ENCODE peak calls at places on chromosomes 11 and 22, in nine cellular contexts. One of them, this sample, is unnamed. For H3K4me1, the result is how much of the 10 kb centered on the place peaks cover.

GRCh38 chr11:114250993-114251796 is 45.0 kb upstream of the NNMT start:
- DNase-seq in prostate gland: no peak
- DNase-seq in IMR-90: no peak
- DNase-seq in thoracic aorta: no peak
- DNase-seq in transverse colon: no peak
- DNase-seq in upper lobe of left lung: no peak
- DNase-seq in effector memory CD4-positive, alpha-beta T cell: no peak
- DNase-seq in mammary epithelial cell: no peak
- DNase-seq in ovary: peak
- DNase-seq in this sample: peak

GRCh38 chr11:1059759-1060158 is 14.9 kb upstream of the MUC2 start:
- DNase-seq in prostate gland: no peak
- DNase-seq in IMR-90: no peak
- DNase-seq in thoracic aorta: no peak
- DNase-seq in transverse colon: no peak
- DNase-seq in upper lobe of left lung: peak
- DNase-seq in effector memory CD4-positive, alpha-beta T cell: no peak
- DNase-seq in mammary epithelial cell: no peak
- DNase-seq in ovary: peak
- DNase-seq in this sample: peak

GRCh38 chr22:34986461-34986977 is 79.4 kb upstream of the ISX start:
- DNase-seq in prostate gland: no peak
- DNase-seq in IMR-90: no peak
- DNase-seq in thoracic aorta: no peak
- DNase-seq in transverse colon: no peak
- DNase-seq in upper lobe of left lung: no peak
- DNase-seq in effector memory CD4-positive, alpha-beta T cell: no peak
- DNase-seq in mammary epithelial cell: no peak
- DNase-seq in ovary: no peak
- DNase-seq in this sample: no peak

GRCh38 chr11:128929468-128929867 is 13.2 kb downstream of the TP53AIP1 start:
- DNase-seq in prostate gland: no peak
- DNase-seq in IMR-90: peak
- DNase-seq in thoracic aorta: no peak
- DNase-seq in transverse colon: no peak
- DNase-seq in upper lobe of left lung: no peak
- DNase-seq in effector memory CD4-positive, alpha-beta T cell: no peak
- DNase-seq in mammary epithelial cell: no peak
- DNase-seq in ovary: no peak
- DNase-seq in this sample: no peak

GRCh38 chr11:45400594-45400993 is 114.5 kb upstream of the SYT13 start:
- DNase-seq in prostate gland: no peak
- DNase-seq in IMR-90: peak
- DNase-seq in thoracic aorta: no peak
- DNase-seq in transverse colon: no peak
- DNase-seq in upper lobe of left lung: no peak
- DNase-seq in effector memory CD4-positive, alpha-beta T cell: no peak
- DNase-seq in mammary epithelial cell: no peak
- DNase-seq in ovary: no peak
- DNase-seq in this sample: no peak

GRCh38 chr11:124758355-124759267 is 3.5 kb downstream of the ESAM start:
- DNase-seq in prostate gland: peak
- DNase-seq in IMR-90: peak
- DNase-seq in thoracic aorta: no peak
- DNase-seq in transverse colon: peak
- DNase-seq in upper lobe of left lung: peak
- DNase-seq in effector memory CD4-positive, alpha-beta T cell: peak
- DNase-seq in mammary epithelial cell: peak
- DNase-seq in ovary: peak
- DNase-seq in this sample: peak

GRCh38 chr22:28072066-28072465 is 153.0 kb upstream of the PITPNB start:
- DNase-seq in prostate gland: no peak
- DNase-seq in IMR-90: peak
- DNase-seq in thoracic aorta: no peak
- DNase-seq in transverse colon: no peak
- DNase-seq in upper lobe of left lung: no peak
- DNase-seq in effector memory CD4-positive, alpha-beta T cell: no peak
- DNase-seq in mammary epithelial cell: peak
- DNase-seq in ovary: no peak
- DNase-seq in this sample: no peak

GRCh38 chr11:129815596-129816461 is at the start of gene TMEM45B:
- DNase-seq in prostate gland: no peak
- DNase-seq in IMR-90: no peak
- DNase-seq in thoracic aorta: no peak
- DNase-seq in transverse colon: peak
- DNase-seq in upper lobe of left lung: peak
- DNase-seq in effector memory CD4-positive, alpha-beta T cell: no peak
- DNase-seq in mammary epithelial cell: no peak
- DNase-seq in ovary: no peak
- DNase-seq in this sample: peak

GRCh38 chr22:37560682-37561208 is 465 bp downstream of the CDC42EP1 start:
- DNase-seq in prostate gland: no peak
- DNase-seq in IMR-90: peak
- DNase-seq in thoracic aorta: no peak
- DNase-seq in transverse colon: peak
- DNase-seq in upper lobe of left lung: peak
- DNase-seq in effector memory CD4-positive, alpha-beta T cell: no peak
- DNase-seq in mammary epithelial cell: no peak
- DNase-seq in ovary: peak
- DNase-seq in this sample: peak

GRCh38 chr22:31680764-31681624 is 19.0 kb upstream of the PISD start:
- DNase-seq in prostate gland: peak
- DNase-seq in IMR-90: peak
- DNase-seq in thoracic aorta: no peak
- DNase-seq in transverse colon: peak
- DNase-seq in upper lobe of left lung: no peak
- DNase-seq in effector memory CD4-positive, alpha-beta T cell: no peak
- DNase-seq in mammary epithelial cell: peak
- DNase-seq in ovary: no peak
- DNase-seq in this sample: no peak

GRCh38 chr11:118528511-118528910 is 1.2 kb downstream of the TTC36 start:
- DNase-seq in prostate gland: no peak
- DNase-seq in IMR-90: no peak
- DNase-seq in thoracic aorta: no peak
- DNase-seq in transverse colon: no peak
- DNase-seq in upper lobe of left lung: no peak
- DNase-seq in effector memory CD4-positive, alpha-beta T cell: no peak
- DNase-seq in mammary epithelial cell: no peak
- DNase-seq in ovary: no peak
- DNase-seq in this sample: no peak

GRCh38 chr11:118529584-118530175 is 1.3 kb upstream of the TMEM25 start:
- DNase-seq in prostate gland: no peak
- DNase-seq in IMR-90: no peak
- DNase-seq in thoracic aorta: no peak
- DNase-seq in transverse colon: no peak
- DNase-seq in upper lobe of left lung: no peak
- DNase-seq in effector memory CD4-positive, alpha-beta T cell: no peak
- DNase-seq in mammary epithelial cell: no peak
- DNase-seq in ovary: no peak
- DNase-seq in this sample: peak

GRCh38 chr11:118530683-118531596 is at the start of gene TMEM25:
- DNase-seq in prostate gland: peak
- DNase-seq in IMR-90: peak
- DNase-seq in thoracic aorta: no peak
- DNase-seq in transverse colon: peak
- DNase-seq in upper lobe of left lung: peak
- DNase-seq in effector memory CD4-positive, alpha-beta T cell: peak
- DNase-seq in mammary epithelial cell: peak
- DNase-seq in ovary: peak
- DNase-seq in this sample: peak

GRCh38 chr11:118531597-118532084 is 649 bp downstream of the TMEM25 start:
- DNase-seq in prostate gland: no peak
- DNase-seq in IMR-90: no peak
- DNase-seq in thoracic aorta: no peak
- DNase-seq in transverse colon: no peak
- DNase-seq in upper lobe of left lung: peak
- DNase-seq in effector memory CD4-positive, alpha-beta T cell: no peak
- DNase-seq in mammary epithelial cell: no peak
- DNase-seq in ovary: no peak
- DNase-seq in this sample: no peak

GRCh38 chr11:118530180-118530682 is 761 bp upstream of the TMEM25 start:
- DNase-seq in prostate gland: peak
- DNase-seq in IMR-90: peak
- DNase-seq in thoracic aorta: no peak
- DNase-seq in transverse colon: peak
- DNase-seq in upper lobe of left lung: no peak
- DNase-seq in effector memory CD4-positive, alpha-beta T cell: no peak
- DNase-seq in mammary epithelial cell: peak
- DNase-seq in ovary: no peak
- DNase-seq in this sample: no peak
- H3K27ac ChIP-seq in prostate gland: peak
- H3K27ac ChIP-seq in IMR-90: peak
- H3K27ac ChIP-seq in thoracic aorta: peak
- H3K27ac ChIP-seq in transverse colon: peak
- H3K27ac ChIP-seq in upper lobe of left lung: peak
- H3K27ac ChIP-seq in effector memory CD4-positive, alpha-beta T cell: peak
- H3K27ac ChIP-seq in mammary epithelial cell: no peak
- H3K27ac ChIP-seq in ovary: no peak
- H3K27ac ChIP-seq in this sample: no peak

DNA sequence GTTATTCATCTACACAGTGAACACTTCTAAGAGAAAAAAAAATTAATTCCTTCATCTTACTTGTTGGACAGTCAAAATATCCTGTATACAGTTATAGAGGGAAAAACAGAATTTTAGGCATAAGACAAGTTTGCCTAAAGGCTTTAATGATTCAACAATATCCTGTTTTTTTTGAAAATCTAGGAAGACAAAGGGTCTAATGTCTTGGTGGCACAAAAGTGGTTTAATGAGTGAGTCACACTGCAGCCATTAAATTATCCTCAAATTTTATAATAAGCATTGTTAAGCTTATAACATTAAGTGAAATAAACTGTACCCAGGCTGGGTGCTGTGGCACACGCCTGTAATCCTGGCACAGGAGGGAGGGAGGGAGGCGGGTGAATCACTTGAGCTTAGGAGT is 72.9 kb downstream of the GAB2 start:
- DNase-seq in prostate gland: no peak
- DNase-seq in IMR-90: no peak
- DNase-seq in thoracic aorta: no peak
- DNase-seq in transverse colon: no peak
- DNase-seq in upper lobe of left lung: no peak
- DNase-seq in effector memory CD4-positive, alpha-beta T cell: no peak
- DNase-seq in mammary epithelial cell: peak
- DNase-seq in ovary: no peak
- DNase-seq in this sample: no peak
- H3K4me1 ChIP-seq in prostate gland: under half
- H3K4me1 ChIP-seq in IMR-90: under half
- H3K4me1 ChIP-seq in thoracic aorta: half or more
- H3K4me1 ChIP-seq in transverse colon: under half
- H3K4me1 ChIP-seq in upper lobe of left lung: under half
- H3K4me1 ChIP-seq in effector memory CD4-positive, alpha-beta T cell: under half
- H3K4me1 ChIP-seq in mammary epithelial cell: under half
- H3K4me1 ChIP-seq in ovary: under half
- H3K4me1 ChIP-seq in this sample: under half

GRCh38 chr11:43691806-43692205 is 11.3 kb downstream of the HSD17B12 start:
- DNase-seq in prostate gland: no peak
- DNase-seq in IMR-90: no peak
- DNase-seq in thoracic aorta: no peak
- DNase-seq in transverse colon: no peak
- DNase-seq in upper lobe of left lung: no peak
- DNase-seq in effector memory CD4-positive, alpha-beta T cell: no peak
- DNase-seq in mammary epithelial cell: no peak
- DNase-seq in ovary: no peak
- DNase-seq in this sample: no peak

GRCh38 chr11:43693069-43693468 is 12.5 kb downstream of the HSD17B12 start:
- DNase-seq in prostate gland: no peak
- DNase-seq in IMR-90: no peak
- DNase-seq in thoracic aorta: no peak
- DNase-seq in transverse colon: no peak
- DNase-seq in upper lobe of left lung: no peak
- DNase-seq in effector memory CD4-positive, alpha-beta T cell: no peak
- DNase-seq in mammary epithelial cell: no peak
- DNase-seq in ovary: no peak
- DNase-seq in this sample: no peak

GRCh38 chr11:43693731-43694130 is 13.2 kb downstream of the HSD17B12 start:
- DNase-seq in prostate gland: no peak
- DNase-seq in IMR-90: no peak
- DNase-seq in thoracic aorta: no peak
- DNase-seq in transverse colon: no peak
- DNase-seq in upper lobe of left lung: no peak
- DNase-seq in effector memory CD4-positive, alpha-beta T cell: no peak
- DNase-seq in mammary epithelial cell: no peak
- DNase-seq in ovary: no peak
- DNase-seq in this sample: no peak

GRCh38 chr11:43691332-43691731 is 10.8 kb downstream of the HSD17B12 start:
- DNase-seq in prostate gland: no peak
- DNase-seq in IMR-90: no peak
- DNase-seq in thoracic aorta: no peak
- DNase-seq in transverse colon: no peak
- DNase-seq in upper lobe of left lung: no peak
- DNase-seq in effector memory CD4-positive, alpha-beta T cell: no peak
- DNase-seq in mammary epithelial cell: no peak
- DNase-seq in ovary: no peak
- DNase-seq in this sample: no peak

GRCh38 chr11:43694477-43694876 is 13.9 kb downstream of the HSD17B12 start:
- DNase-seq in prostate gland: no peak
- DNase-seq in IMR-90: no peak
- DNase-seq in thoracic aorta: no peak
- DNase-seq in transverse colon: no peak
- DNase-seq in upper lobe of left lung: no peak
- DNase-seq in effector memory CD4-positive, alpha-beta T cell: no peak
- DNase-seq in mammary epithelial cell: no peak
- DNase-seq in ovary: no peak
- DNase-seq in this sample: no peak
- H3K27ac ChIP-seq in prostate gland: no peak
- H3K27ac ChIP-seq in IMR-90: no peak
- H3K27ac ChIP-seq in thoracic aorta: no peak
- H3K27ac ChIP-seq in transverse colon: no peak
- H3K27ac ChIP-seq in upper lobe of left lung: no peak
- H3K27ac ChIP-seq in effector memory CD4-positive, alpha-beta T cell: no peak
- H3K27ac ChIP-seq in mammary epithelial cell: no peak
- H3K27ac ChIP-seq in ovary: no peak
- H3K27ac ChIP-seq in this sample: no peak

GRCh38 chr11:61838921-61839320 is 10.8 kb downstream of the FADS2 start:
- DNase-seq in prostate gland: no peak
- DNase-seq in IMR-90: no peak
- DNase-seq in thoracic aorta: no peak
- DNase-seq in transverse colon: no peak
- DNase-seq in upper lobe of left lung: peak
- DNase-seq in effector memory CD4-positive, alpha-beta T cell: no peak
- DNase-seq in mammary epithelial cell: no peak
- DNase-seq in ovary: no peak
- DNase-seq in this sample: no peak

GRCh38 chr11:61838501-61838900 is 10.4 kb downstream of the FADS2 start:
- DNase-seq in prostate gland: no peak
- DNase-seq in IMR-90: no peak
- DNase-seq in thoracic aorta: no peak
- DNase-seq in transverse colon: no peak
- DNase-seq in upper lobe of left lung: peak
- DNase-seq in effector memory CD4-positive, alpha-beta T cell: no peak
- DNase-seq in mammary epithelial cell: no peak
- DNase-seq in ovary: no peak
- DNase-seq in this sample: no peak

GRCh38 chr11:61836193-61836592 is 8.1 kb downstream of the FADS2 start:
- DNase-seq in prostate gland: no peak
- DNase-seq in IMR-90: no peak
- DNase-seq in thoracic aorta: no peak
- DNase-seq in transverse colon: no peak
- DNase-seq in upper lobe of left lung: no peak
- DNase-seq in effector memory CD4-positive, alpha-beta T cell: no peak
- DNase-seq in mammary epithelial cell: no peak
- DNase-seq in ovary: no peak
- DNase-seq in this sample: no peak

GRCh38 chr11:61835663-61836024 is 7.5 kb downstream of the FADS2 start:
- DNase-seq in prostate gland: no peak
- DNase-seq in IMR-90: no peak
- DNase-seq in thoracic aorta: no peak
- DNase-seq in transverse colon: no peak
- DNase-seq in upper lobe of left lung: no peak
- DNase-seq in effector memory CD4-positive, alpha-beta T cell: no peak
- DNase-seq in mammary epithelial cell: no peak
- DNase-seq in ovary: no peak
- DNase-seq in this sample: no peak

GRCh38 chr11:61837411-61838005 is 9.4 kb downstream of the FADS2 start:
- DNase-seq in prostate gland: no peak
- DNase-seq in IMR-90: no peak
- DNase-seq in thoracic aorta: no peak
- DNase-seq in transverse colon: no peak
- DNase-seq in upper lobe of left lung: no peak
- DNase-seq in effector memory CD4-positive, alpha-beta T cell: no peak
- DNase-seq in mammary epithelial cell: no peak
- DNase-seq in ovary: no peak
- DNase-seq in this sample: no peak
- H3K4me1 ChIP-seq in prostate gland: under half
- H3K4me1 ChIP-seq in IMR-90: under half
- H3K4me1 ChIP-seq in thoracic aorta: under half
- H3K4me1 ChIP-seq in transverse colon: under half
- H3K4me1 ChIP-seq in upper lobe of left lung: under half
- H3K4me1 ChIP-seq in effector memory CD4-positive, alpha-beta T cell: under half
- H3K4me1 ChIP-seq in mammary epithelial cell: under half
- H3K4me1 ChIP-seq in ovary: under half
- H3K4me1 ChIP-seq in this sample: under half

This sample was measured in mesendoderm.